ENCODE peak calls at places on chromosomes 5 and 9, in four cellular contexts. One of them, this sample, is unnamed. For H3K36me3, the result is how much of the 10 kb centered on the place peaks cover.

GRCh38 chr9:116873937-116874900 is 187.1 kb downstream of the TRIM32 start:
- DNase-seq in HCT116: no peak
- DNase-seq in HepG2: no peak
- DNase-seq in K562: no peak
- DNase-seq in this sample: no peak

GRCh38 chr5:140794594-140795258 is at the start of gene PCDHA2:
- DNase-seq in HCT116: no peak
- DNase-seq in HepG2: no peak
- DNase-seq in K562: peak
- DNase-seq in this sample: no peak

GRCh38 chr5:87394407-87394806 is 18.3 kb downstream of the CCNH start:
- DNase-seq in HCT116: no peak
- DNase-seq in K562: no peak
- DNase-seq in HepG2: no peak
- DNase-seq in this sample: no peak

GRCh38 chr5:61089351-61089750 is 72.9 kb downstream of the SMIM15 start:
- DNase-seq in HCT116: no peak
- DNase-seq in HepG2: no peak
- DNase-seq in K562: no peak
- DNase-seq in this sample: no peak

GRCh38 chr9:124182741-124183140 is 75.0 kb upstream of the NEK6 start:
- DNase-seq in K562: no peak
- DNase-seq in HepG2: no peak
- DNase-seq in HCT116: no peak
- DNase-seq in this sample: no peak

GRCh38 chr5:43231977-43232376 is 40.0 kb downstream of the NIM1K start:
- DNase-seq in K562: no peak
- DNase-seq in HepG2: no peak
- DNase-seq in HCT116: peak
- DNase-seq in this sample: no peak

GRCh38 chr5:58016892-58017291 is 443.0 kb downstream of the PLK2 start:
- DNase-seq in HepG2: no peak
- DNase-seq in K562: no peak
- DNase-seq in HCT116: no peak
- DNase-seq in this sample: no peak

GRCh38 chr9:6354072-6354686 is 26.0 kb downstream of the TPD52L3 start:
- DNase-seq in HCT116: peak
- DNase-seq in HepG2: peak
- DNase-seq in K562: peak
- DNase-seq in this sample: peak

GRCh38 chr5:163915481-163915961 is 410.1 kb downstream of the MAT2B start:
- DNase-seq in K562: peak
- DNase-seq in HCT116: no peak
- DNase-seq in HepG2: peak
- DNase-seq in this sample: no peak

GRCh38 chr9:68619636-68620035 is 79.0 kb upstream of the TMEM252 start:
- DNase-seq in K562: no peak
- DNase-seq in HCT116: no peak
- DNase-seq in HepG2: no peak
- DNase-seq in this sample: no peak

GRCh38 chr9:38144421-38144820 is 75.4 kb upstream of the SHB start:
- DNase-seq in HepG2: no peak
- DNase-seq in K562: no peak
- DNase-seq in HCT116: no peak
- DNase-seq in this sample: no peak

GRCh38 chr9:105062222-105062850 is 134.4 kb upstream of the ABCA1 start:
- DNase-seq in K562: no peak
- DNase-seq in HCT116: no peak
- DNase-seq in HepG2: no peak
- DNase-seq in this sample: no peak
- TF ChIP-seq TCF7L2 in K562: no peak
- TF ChIP-seq TCF7L2 in HCT116: no peak
- TF ChIP-seq TCF7L2 in HepG2: no peak
- TF ChIP-seq TCF7L2 in this sample: no peak

DNA sequence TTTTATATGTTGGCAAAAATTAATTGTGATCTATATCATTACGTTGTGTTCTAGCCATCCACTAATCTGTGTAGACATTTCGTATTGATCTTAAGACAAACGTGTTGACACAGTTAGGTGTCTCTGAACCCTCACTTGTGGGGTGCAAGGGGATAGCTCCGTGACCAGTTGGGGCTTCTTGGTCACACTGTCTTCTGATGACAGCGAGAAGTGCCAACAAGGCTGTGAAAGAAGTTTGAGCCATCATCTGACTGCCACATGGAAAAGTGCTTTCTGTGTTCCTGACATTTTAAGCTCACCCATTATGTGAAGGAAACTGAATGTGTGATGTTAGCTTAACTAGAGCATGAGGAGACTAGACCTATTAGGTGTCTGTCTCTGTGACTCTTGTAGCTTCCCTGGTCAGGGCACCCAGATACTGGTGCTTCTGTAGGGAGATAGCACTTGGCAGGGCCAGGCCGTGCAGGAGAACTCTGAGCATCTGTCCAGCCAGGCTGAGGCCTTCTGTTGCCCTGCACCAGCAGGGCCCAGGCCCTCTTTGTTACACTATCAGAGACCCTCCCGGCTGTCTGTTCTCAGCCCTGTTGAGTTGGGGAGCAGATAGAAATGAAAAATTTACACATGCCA is 52.8 kb upstream of the PHF2 start:
- DNase-seq in HCT116: no peak
- DNase-seq in HepG2: no peak
- DNase-seq in K562: no peak
- DNase-seq in this sample: no peak
- H3K36me3 ChIP-seq in HCT116: under half
- H3K36me3 ChIP-seq in HepG2: under half
- H3K36me3 ChIP-seq in K562: half or more
- H3K36me3 ChIP-seq in this sample: under half

GRCh38 chr9:128370367-128370751 is 815 bp upstream of the URM1 start:
- DNase-seq in K562: no peak
- DNase-seq in HCT116: no peak
- DNase-seq in HepG2: no peak
- DNase-seq in this sample: no peak

GRCh38 chr9:128372784-128373183 is 1.6 kb downstream of the URM1 start:
- DNase-seq in HCT116: no peak
- DNase-seq in HepG2: no peak
- DNase-seq in K562: no peak
- DNase-seq in this sample: no peak

GRCh38 chr9:128372188-128372641 is 1.0 kb downstream of the URM1 start:
- DNase-seq in K562: no peak
- DNase-seq in HCT116: no peak
- DNase-seq in HepG2: no peak
- DNase-seq in this sample: no peak

GRCh38 chr9:128371622-128372117 is 496 bp downstream of the URM1 start:
- DNase-seq in HCT116: no peak
- DNase-seq in K562: no peak
- DNase-seq in HepG2: no peak
- DNase-seq in this sample: no peak

GRCh38 chr9:128370752-128371621 is at the start of gene URM1:
- DNase-seq in K562: peak
- DNase-seq in HCT116: peak
- DNase-seq in HepG2: peak
- DNase-seq in this sample: peak
- TF ChIP-seq CTCF in K562: no peak
- TF ChIP-seq CTCF in HCT116: no peak
- TF ChIP-seq CTCF in HepG2: peak
- TF ChIP-seq CTCF in this sample: no peak

DNA sequence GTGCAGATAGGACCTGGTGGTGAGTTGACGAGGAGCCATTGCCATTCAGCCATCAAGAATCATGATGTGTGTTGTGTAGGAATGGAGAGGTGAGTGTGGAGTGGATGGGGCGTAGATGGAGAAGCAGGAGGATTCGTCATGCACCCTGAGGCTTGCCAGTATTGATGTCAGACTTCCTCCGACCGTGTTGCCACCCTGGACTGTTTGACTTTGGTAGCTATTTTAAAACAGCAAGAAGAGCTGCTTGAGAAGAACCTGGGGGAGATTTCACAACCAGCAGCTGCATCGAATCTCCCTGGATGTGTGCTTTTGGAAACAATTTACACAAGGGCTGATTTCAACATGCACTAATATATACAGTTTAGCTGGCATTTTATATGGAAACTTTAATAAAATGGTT is 64.3 kb downstream of the TMC1 start:
- DNase-seq in HepG2: no peak
- DNase-seq in K562: no peak
- DNase-seq in HCT116: no peak
- DNase-seq in this sample: no peak
- TF ChIP-seq TCF7L2 in HepG2: no peak
- TF ChIP-seq TCF7L2 in K562: no peak
- TF ChIP-seq TCF7L2 in HCT116: no peak
- TF ChIP-seq TCF7L2 in this sample: no peak

DNA sequence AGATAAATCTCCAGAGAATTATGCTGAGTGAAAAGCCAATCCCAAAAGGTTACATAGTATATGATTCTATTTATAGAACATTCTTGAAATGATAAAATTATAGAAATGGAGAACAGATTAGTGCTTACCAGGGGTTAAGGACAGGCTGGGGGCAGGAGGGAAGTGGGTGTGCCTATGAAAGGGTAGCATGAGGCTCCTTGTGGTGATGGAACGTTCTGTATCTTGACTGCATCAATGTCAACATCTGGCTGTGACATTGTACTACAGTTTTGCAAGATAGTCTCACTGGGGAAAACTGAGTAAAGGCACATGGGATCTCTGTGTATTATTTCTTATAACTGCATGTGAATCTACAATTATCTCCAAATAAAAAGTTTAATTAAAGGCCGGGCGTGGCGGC is 22.3 kb downstream of the ORM2 start:
- DNase-seq in K562: no peak
- DNase-seq in HCT116: no peak
- DNase-seq in HepG2: no peak
- DNase-seq in this sample: no peak
- H3K36me3 ChIP-seq in K562: under half
- H3K36me3 ChIP-seq in HCT116: under half
- H3K36me3 ChIP-seq in HepG2: under half
- H3K36me3 ChIP-seq in this sample: under half

GRCh38 chr5:173302546-173303155 is 25.6 kb downstream of the STC2 start:
- DNase-seq in HCT116: peak
- DNase-seq in K562: peak
- DNase-seq in HepG2: peak
- DNase-seq in this sample: no peak
- TF ChIP-seq CTCF in HCT116: no peak
- TF ChIP-seq CTCF in K562: no peak
- TF ChIP-seq CTCF in HepG2: no peak
- TF ChIP-seq CTCF in this sample: no peak

GRCh38 chr5:15807248-15807647 is 307.3 kb downstream of the FBXL7 start:
- DNase-seq in HCT116: no peak
- DNase-seq in K562: no peak
- DNase-seq in HepG2: no peak
- DNase-seq in this sample: no peak

GRCh38 chr5:15808577-15808976 is 308.6 kb downstream of the FBXL7 start:
- DNase-seq in K562: no peak
- DNase-seq in HCT116: no peak
- DNase-seq in HepG2: no peak
- DNase-seq in this sample: no peak

GRCh38 chr5:15806613-15807012 is 306.6 kb downstream of the FBXL7 start:
- DNase-seq in K562: no peak
- DNase-seq in HCT116: no peak
- DNase-seq in HepG2: no peak
- DNase-seq in this sample: no peak

GRCh38 chr5:15803280-15803679 is 303.3 kb downstream of the FBXL7 start:
- DNase-seq in K562: no peak
- DNase-seq in HCT116: no peak
- DNase-seq in HepG2: no peak
- DNase-seq in this sample: no peak

GRCh38 chr5:15807861-15808260 is 307.9 kb downstream of the FBXL7 start:
- DNase-seq in HCT116: no peak
- DNase-seq in HepG2: no peak
- DNase-seq in K562: no peak
- DNase-seq in this sample: no peak
- TF ChIP-seq TCF7L2 in HCT116: no peak
- TF ChIP-seq TCF7L2 in HepG2: no peak
- TF ChIP-seq TCF7L2 in K562: no peak
- TF ChIP-seq TCF7L2 in this sample: no peak

GRCh38 chr9:17760250-17760649 is 181.4 kb downstream of the SH3GL2 start:
- DNase-seq in HCT116: no peak
- DNase-seq in K562: no peak
- DNase-seq in HepG2: no peak
- DNase-seq in this sample: no peak

GRCh38 chr9:17761984-17762676 is 183.3 kb downstream of the SH3GL2 start:
- DNase-seq in K562: no peak
- DNase-seq in HepG2: no peak
- DNase-seq in HCT116: no peak
- DNase-seq in this sample: no peak

DNA sequence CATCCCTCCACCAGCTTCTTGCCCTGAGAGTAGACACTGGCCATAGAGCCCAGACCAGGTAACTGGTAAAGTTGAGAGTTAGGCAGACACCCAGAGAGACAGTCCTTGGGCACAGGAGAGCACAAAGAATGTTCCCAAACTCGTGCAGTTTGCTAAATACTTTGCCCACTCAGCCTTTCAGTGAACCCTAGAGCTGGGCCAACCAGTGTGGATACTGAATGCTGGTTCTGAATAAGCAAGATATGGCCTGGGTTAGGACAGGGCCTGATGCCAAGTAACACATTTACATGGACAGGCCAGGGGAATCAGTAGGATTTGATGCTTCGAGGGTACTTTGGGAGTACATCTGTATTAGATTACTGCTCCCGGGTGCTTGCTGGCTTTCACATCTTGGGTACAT is 185.4 kb downstream of the SH3GL2 start:
- DNase-seq in HCT116: no peak
- DNase-seq in K562: no peak
- DNase-seq in HepG2: no peak
- DNase-seq in this sample: no peak
- H3K36me3 ChIP-seq in HCT116: under half
- H3K36me3 ChIP-seq in K562: under half
- H3K36me3 ChIP-seq in HepG2: under half
- H3K36me3 ChIP-seq in this sample: under half

GRCh38 chr9:22528485-22528884 is 81.9 kb downstream of the DMRTA1 start:
- DNase-seq in K562: no peak
- DNase-seq in HCT116: peak
- DNase-seq in HepG2: no peak
- DNase-seq in this sample: no peak
- TF ChIP-seq CTCF in K562: no peak
- TF ChIP-seq CTCF in HCT116: no peak
- TF ChIP-seq CTCF in HepG2: no peak
- TF ChIP-seq CTCF in this sample: no peak